ENCODE peak calls at places on chromosome 10, in eight cellular contexts. G, S, F, W, J, V, B and Z are unnamed samples.

GRCh38 chr10:123021517-123021916 is 12.7 kb downstream of the ACADSB start:
- DNase-seq in S (peak), G (no peak), W (peak), V (no peak), F (no peak), J (no peak), B (peak), Z (peak)

GRCh38 chr10:17229717-17229966 is 1.6 kb downstream of the VIM start:
- DNase-seq in W (no peak), F (no peak), B (no peak), G (no peak), J (no peak), V (peak), S (no peak), Z (no peak)

GRCh38 chr10:74047304-74047703 is 49.4 kb downstream of the VCL start:
- DNase-seq in S (peak), B (no peak), F (no peak), W (peak), J (no peak), V (no peak), G (no peak), Z (no peak)

GRCh38 chr10:33139191-33139646 is 181.2 kb upstream of the ITGB1 start:
- DNase-seq in G (no peak), F (no peak), S (no peak), J (no peak), B (no peak), V (no peak), W (no peak), Z (no peak)

GRCh38 chr10:1366277-1366676 is 310.1 kb downstream of the WDR37 start:
- DNase-seq in G (no peak), J (no peak), F (no peak), S (no peak), V (no peak), W (no peak), B (no peak), Z (no peak)

GRCh38 chr10:92506336-92506735 is 67.6 kb downstream of the IDE start:
- DNase-seq in F (no peak), J (no peak), B (no peak), G (no peak), S (no peak), V (no peak), W (no peak), Z (no peak)

GRCh38 chr10:50990568-50991495 is 83.5 kb upstream of the PRKG1 start:
- DNase-seq in W (peak), S (peak), G (no peak), F (no peak), J (no peak), V (peak), B (peak), Z (peak)

GRCh38 chr10:58896229-58896628 is 280.2 kb upstream of the PHYHIPL start:
- DNase-seq in J (no peak), F (no peak), G (no peak), V (no peak), W (no peak), B (no peak), S (no peak), Z (no peak)

GRCh38 chr10:89540550-89540949 is 5.2 kb upstream of the SLC16A12 start:
- DNase-seq in F (no peak), G (no peak), S (peak), B (no peak), W (peak), J (no peak), V (no peak), Z (no peak)

GRCh38 chr10:103493911-103494877 is 689 bp downstream of the NEURL1 start:
- DNase-seq in V (peak), F (no peak), W (peak), B (no peak), G (peak), S (no peak), J (no peak), Z (no peak)

GRCh38 chr10:63115732-63116383 is 17.3 kb upstream of the NRBF2 start:
- DNase-seq in B (peak), W (peak), J (no peak), G (no peak), F (no peak), S (peak), V (no peak), Z (no peak)

GRCh38 chr10:12590682-12591642 is 241.6 kb downstream of the CAMK1D start:
- DNase-seq in J (no peak), B (no peak), S (no peak), W (no peak), F (no peak), V (no peak), G (no peak), Z (no peak)

GRCh38 chr10:11533328-11533781 is 78.1 kb downstream of the USP6NL start:
- DNase-seq in B (no peak), G (no peak), J (no peak), S (peak), V (peak), W (peak), F (no peak), Z (no peak)

GRCh38 chr10:484925-485661 is 204.4 kb downstream of the DIP2C start:
- DNase-seq in F (no peak), S (no peak), B (peak), J (no peak), V (no peak), W (peak), G (peak), Z (no peak)

GRCh38 chr10:104253576-104254410 is 899 bp upstream of the GSTO1 start:
- DNase-seq in F (no peak), J (no peak), V (peak), W (peak), G (no peak), S (no peak), B (no peak), Z (no peak)

GRCh38 chr10:75663947-75664664 is 232.7 kb downstream of the LRMDA start:
- DNase-seq in V (no peak), W (peak), J (no peak), G (no peak), B (no peak), F (no peak), S (peak), Z (no peak)

GRCh38 chr10:103671561-103671960 is 178.1 kb downstream of the NEURL1 start:
- DNase-seq in F (no peak), B (no peak), V (no peak), S (peak), G (no peak), W (no peak), J (no peak), Z (no peak)

GRCh38 chr10:24988831-24989769 is 26.9 kb downstream of the ENKUR start:
- DNase-seq in G (no peak), J (no peak), V (no peak), S (no peak), W (no peak), F (no peak), B (no peak), Z (no peak)

GRCh38 chr10:50393784-50394183 is 142.5 kb upstream of the ASAH2 start:
- DNase-seq in V (no peak), S (peak), W (peak), G (no peak), J (no peak), B (peak), F (no peak), Z (no peak)

GRCh38 chr10:119113805-119114732 is 10.2 kb downstream of the DENND10 start:
- DNase-seq in B (no peak), V (no peak), G (no peak), S (peak), J (no peak), W (peak), F (no peak), Z (no peak)

GRCh38 chr10:86266446-86267242 is 100.0 kb downstream of the GRID1 start:
- DNase-seq in W (no peak), S (no peak), B (no peak), V (no peak), F (no peak), J (no peak), G (no peak), Z (no peak)

GRCh38 chr10:71623098-71623985 is 96.2 kb downstream of the C10orf105 start:
- DNase-seq in V (peak), S (peak), F (no peak), J (no peak), W (peak), B (peak), G (no peak), Z (no peak)

GRCh38 chr10:17756557-17757208 is 4.7 kb downstream of the TMEM236 start:
- DNase-seq in S (no peak), J (no peak), V (no peak), W (peak), G (peak), F (no peak), B (no peak), Z (no peak)

GRCh38 chr10:9608592-9608991 is 1409.1 kb upstream of the CELF2 start:
- DNase-seq in S (peak), G (no peak), F (no peak), B (peak), J (no peak), V (peak), W (peak), Z (no peak)

GRCh38 chr10:63707254-63707910 is 186.2 kb downstream of the REEP3 start:
- DNase-seq in B (peak), F (peak), J (no peak), V (no peak), W (peak), G (no peak), S (peak), Z (peak)

GRCh38 chr10:42984761-42985325 is 92.0 kb upstream of the RET start:
- DNase-seq in G (no peak), W (no peak), B (no peak), V (no peak), J (no peak), S (no peak), F (no peak), Z (no peak)

GRCh38 chr10:110081914-110082313 is 74.1 kb downstream of the ADD3 start:
- DNase-seq in V (peak), B (peak), F (no peak), J (no peak), G (no peak), W (peak), S (no peak), Z (no peak)

GRCh38 chr10:94102436-94102835 is 108.7 kb downstream of the PLCE1 start:
- DNase-seq in B (no peak), W (no peak), G (no peak), F (no peak), V (no peak), J (no peak), S (no peak), Z (no peak)

GRCh38 chr10:128125416-128125943 is 743 bp downstream of the MKI67 start:
- DNase-seq in B (peak), J (no peak), W (peak), V (no peak), G (peak), S (no peak), F (no peak), Z (no peak)

GRCh38 chr10:48475943-48476278 is 129.0 kb downstream of the ARHGAP22 start:
- DNase-seq in G (no peak), V (no peak), B (no peak), S (no peak), J (no peak), F (no peak), W (no peak), Z (no peak)

GRCh38 chr10:119849031-119849789 is 23.4 kb downstream of the MCMBP start:
- DNase-seq in B (no peak), J (no peak), F (no peak), S (peak), G (no peak), W (peak), V (no peak), Z (no peak)

GRCh38 chr10:116654816-116655215 is 34.1 kb downstream of the PNLIPRP2 start:
- DNase-seq in V (peak), S (no peak), B (no peak), G (no peak), J (no peak), W (no peak), F (no peak), Z (peak)

GRCh38 chr10:112230325-112230988 is 46.9 kb upstream of the GPAM start:
- DNase-seq in F (no peak), S (no peak), G (no peak), V (no peak), J (no peak), W (peak), B (no peak), Z (no peak)

GRCh38 chr10:59901481-59901880 is 4.9 kb downstream of the CCDC6 start:
- DNase-seq in J (no peak), V (no peak), B (no peak), W (no peak), G (no peak), S (no peak), F (no peak), Z (no peak)

GRCh38 chr10:121687094-121687850 is 89.0 kb upstream of the FGFR2 start:
- DNase-seq in V (no peak), F (no peak), G (no peak), B (no peak), J (no peak), W (no peak), S (no peak), Z (no peak)
- TF ChIP-seq EZH2 in V (no peak), F (no peak), G (no peak), B (no peak), J (no peak), W (no peak), S (no peak), Z (no peak)

DNA sequence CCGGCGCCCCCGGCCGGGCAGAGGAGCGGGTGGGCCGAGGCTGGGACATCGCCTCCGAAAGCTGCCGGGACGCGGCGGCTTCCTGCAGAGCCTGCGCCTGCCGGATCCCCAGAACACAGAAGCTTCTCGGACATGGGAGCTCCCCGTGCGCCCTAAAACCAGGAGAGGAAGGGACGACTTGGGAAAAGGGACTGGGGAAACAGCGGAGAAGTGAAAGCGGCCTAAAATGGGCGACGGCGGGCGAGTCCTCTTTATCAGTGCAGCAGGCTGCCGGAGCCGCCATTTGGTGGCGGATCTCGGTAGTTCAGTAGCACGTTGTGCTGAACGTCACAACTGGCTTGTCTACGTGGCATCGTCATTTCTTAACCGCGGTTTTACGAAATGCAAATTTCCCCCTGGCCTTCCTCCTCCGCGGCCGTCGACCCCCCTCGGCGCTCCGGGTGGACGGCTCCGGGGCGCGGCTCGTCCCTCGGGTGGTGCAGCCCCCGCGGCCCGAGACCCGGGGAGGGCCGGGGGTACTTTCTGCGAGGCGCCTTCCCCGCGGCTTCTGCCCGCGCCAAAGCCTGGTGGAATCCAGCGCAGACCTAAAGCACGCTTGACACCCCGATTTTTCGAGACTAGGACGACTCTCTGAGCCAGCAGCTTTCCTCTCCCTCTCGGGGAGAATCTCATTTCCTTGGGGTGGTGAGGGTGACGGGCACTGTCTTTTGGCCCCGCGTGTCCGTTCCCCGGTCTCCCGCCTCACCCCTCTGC is 9.9 kb upstream of the SPAG6 start:
- DNase-seq in W (peak), V (peak), G (no peak), S (peak), F (no peak), B (peak), J (no peak), Z (no peak)
- TF ChIP-seq EZH2 in W (no peak), V (peak), G (no peak), S (no peak), F (peak), B (peak), J (peak), Z (no peak)

DNA sequence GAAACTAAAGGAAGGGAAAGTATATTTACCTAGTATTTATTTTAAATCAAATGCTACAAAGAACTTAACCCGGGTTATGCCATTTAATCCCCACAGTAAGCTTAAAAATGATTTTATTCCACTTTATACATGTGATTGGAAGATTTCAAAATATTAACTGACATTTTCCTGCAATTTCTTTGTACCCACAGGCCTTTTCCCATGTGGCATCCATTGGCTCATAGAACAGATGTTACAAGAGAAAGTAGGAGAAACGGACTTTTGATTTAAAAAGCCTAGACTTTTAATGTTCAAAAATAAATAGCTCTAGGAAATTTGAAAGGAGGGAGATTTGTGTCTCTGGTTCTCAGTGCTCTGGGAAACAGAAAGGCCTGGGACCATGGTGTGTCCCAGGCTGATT is 807.9 kb downstream of the KCNMA1 start:
- DNase-seq in G (no peak), B (no peak), J (no peak), S (no peak), W (no peak), F (no peak), V (no peak), Z (no peak)
- TF ChIP-seq EZH2 in G (no peak), B (no peak), J (no peak), S (no peak), W (no peak), F (no peak), V (no peak), Z (no peak)

GRCh38 chr10:101285519-101286070 is 56.3 kb upstream of the LBX1 start:
- DNase-seq in W (no peak), F (no peak), S (no peak), G (peak), J (peak), V (peak), B (no peak), Z (no peak)

GRCh38 chr10:101282937-101283336 is 53.7 kb upstream of the LBX1 start:
- DNase-seq in G (no peak), J (no peak), W (no peak), S (no peak), F (no peak), V (peak), B (no peak), Z (no peak)

GRCh38 chr10:101283762-101284161 is 54.5 kb upstream of the LBX1 start:
- DNase-seq in F (no peak), G (no peak), W (no peak), S (no peak), V (no peak), B (no peak), J (no peak), Z (no peak)

GRCh38 chr10:101285093-101285463 is 55.8 kb upstream of the LBX1 start:
- DNase-seq in G (no peak), W (no peak), S (no peak), B (no peak), J (no peak), V (no peak), F (no peak), Z (no peak)

GRCh38 chr10:101284171-101285092 is 55.2 kb upstream of the LBX1 start:
- DNase-seq in S (no peak), W (no peak), F (no peak), V (peak), G (no peak), J (no peak), B (no peak), Z (no peak)
- TF ChIP-seq EZH2 in S (peak), W (no peak), F (peak), V (no peak), G (no peak), J (peak), B (peak), Z (no peak)

DNA sequence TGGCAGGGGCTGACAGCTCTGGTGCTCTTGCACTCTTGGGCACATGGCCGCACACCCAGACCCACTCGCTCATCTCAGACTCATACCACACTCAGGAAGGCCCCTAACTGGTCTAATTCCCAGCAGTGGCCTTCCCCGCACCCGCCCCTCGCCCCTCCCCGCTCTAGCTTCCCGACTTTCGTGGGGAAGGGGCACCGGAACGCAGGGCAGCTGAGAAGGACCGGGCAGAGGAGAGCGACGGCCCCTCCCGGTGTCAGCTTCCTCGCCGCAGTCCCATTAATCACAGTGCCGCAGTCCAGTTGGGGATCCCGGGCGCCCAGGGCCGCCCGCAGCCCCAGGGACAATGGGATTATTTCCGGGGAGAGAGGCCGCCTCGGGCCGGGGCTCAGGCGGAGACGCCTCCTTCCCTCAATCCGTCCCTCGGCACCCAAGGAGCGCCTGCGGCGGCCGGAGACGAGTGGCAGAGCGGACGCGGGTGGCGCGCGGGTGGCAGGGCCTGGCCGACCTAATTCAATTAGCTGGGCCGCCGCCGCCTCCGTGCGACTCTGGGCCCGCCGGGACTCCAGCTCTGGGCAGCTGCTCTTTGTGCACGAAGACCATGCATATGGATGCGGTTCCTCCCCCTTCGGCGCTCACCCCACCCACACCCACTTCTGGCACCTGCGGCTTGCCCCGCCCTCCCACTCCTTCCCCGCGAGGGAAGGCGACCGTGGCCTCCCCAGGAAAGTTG is 7.8 kb upstream of the TLX1 start:
- DNase-seq in W (peak), B (no peak), F (no peak), V (no peak), S (no peak), J (no peak), G (no peak), Z (no peak)
- TF ChIP-seq EZH2 in W (peak), B (peak), F (no peak), V (peak), S (no peak), J (peak), G (no peak), Z (no peak)